ENCODE peak calls at places on chromosome 10, in eight cellular contexts. L, H, D, N, B, P, F and W are unnamed samples.

GRCh38 chr10:85606401-85606800 is 760.2 kb downstream of the GRID1 start:
- DNase-seq in L (no peak), H (no peak), D (no peak), N (no peak), B (no peak), P (no peak), F (peak; percentile 45), W (no peak)

GRCh38 chr10:34498821-34499220 is 316.3 kb downstream of the PARD3 start:
- DNase-seq in L (no peak), H (no peak), D (no peak), N (no peak), B (no peak), P (no peak), F (no peak), W (no peak)

GRCh38 chr10:112687647-112688046 is 240.6 kb downstream of the VTI1A start:
- DNase-seq in L (no peak), H (no peak), D (no peak), N (no peak), B (peak; percentile 20), P (no peak), F (no peak), W (no peak)

GRCh38 chr10:3786295-3786981 is 1.4 kb upstream of the KLF6 start:
- DNase-seq in L (no peak), H (peak; percentile 68), D (no peak), N (no peak), B (no peak), P (no peak), F (no peak), W (no peak)

GRCh38 chr10:45354261-45354660 is 19.8 kb upstream of the ALOX5 start:
- DNase-seq in L (no peak), H (peak; percentile 46), D (no peak), N (no peak), B (peak; percentile 48), P (no peak), F (peak; percentile 85), W (peak; percentile 49)

GRCh38 chr10:8392216-8392615 is 337.7 kb downstream of the GATA3 start:
- DNase-seq in L (no peak), H (no peak), D (no peak), N (no peak), B (no peak), P (no peak), F (no peak), W (no peak)

GRCh38 chr10:124523301-124523871 is 61.8 kb downstream of the LHPP start:
- DNase-seq in L (no peak), H (peak; percentile 56), D (no peak), N (no peak), B (no peak), P (no peak), F (peak; percentile 88), W (no peak)

GRCh38 chr10:102408728-102409603 is 9.6 kb downstream of the PSD start:
- DNase-seq in L (peak; percentile 50), H (peak; percentile 18), D (no peak), N (peak; percentile 64), B (peak; percentile 65), P (peak; percentile 35), F (peak; percentile 97), W (no peak)

GRCh38 chr10:8050561-8051108 is 3.9 kb upstream of the GATA3 start:
- DNase-seq in L (no peak), H (no peak), D (peak; percentile 62), N (no peak), B (peak; percentile 44), P (no peak), F (peak; percentile 71), W (no peak)

GRCh38 chr10:30527623-30528426 is 93.8 kb downstream of the MAP3K8 start:
- DNase-seq in L (no peak), H (no peak), D (peak; percentile 49), N (no peak), B (no peak), P (no peak), F (no peak), W (no peak)

GRCh38 chr10:63331586-63331985 is 134.2 kb downstream of the JMJD1C start:
- DNase-seq in L (no peak), H (no peak), D (no peak), N (no peak), B (no peak), P (no peak), F (no peak), W (no peak)

GRCh38 chr10:57018452-57018851 is 657.4 kb upstream of the ZWINT start:
- DNase-seq in L (no peak), H (no peak), D (no peak), N (no peak), B (no peak), P (no peak), F (no peak), W (no peak)

GRCh38 chr10:69180525-69181204 is 631 bp downstream of the SUPV3L1 start:
- DNase-seq in L (no peak), H (peak; percentile 12), D (no peak), N (no peak), B (no peak), P (no peak), F (no peak), W (no peak)

GRCh38 chr10:110576220-110576619 is 8.7 kb downstream of the SMC3 start:
- DNase-seq in L (no peak), H (peak; percentile 20), D (no peak), N (no peak), B (no peak), P (no peak), F (no peak), W (no peak)

GRCh38 chr10:133154411-133154810 is 5.6 kb upstream of the KNDC1 start:
- DNase-seq in L (no peak), H (no peak), D (no peak), N (no peak), B (no peak), P (no peak), F (peak; percentile 61), W (no peak)

GRCh38 chr10:27998178-27998953 is 513 bp downstream of the ODAD2 start:
- DNase-seq in L (no peak), H (peak; percentile 29), D (peak; percentile 25), N (no peak), B (peak; percentile 23), P (no peak), F (peak; percentile 81), W (no peak)

GRCh38 chr10:91575044-91575610 is 57.7 kb downstream of the PPP1R3C start:
- DNase-seq in L (no peak), H (no peak), D (no peak), N (no peak), B (no peak), P (no peak), F (no peak), W (no peak)

GRCh38 chr10:29297678-29298077 is 8.8 kb downstream of the LYZL1 start:
- DNase-seq in L (no peak), H (no peak), D (no peak), N (no peak), B (no peak), P (no peak), F (no peak), W (no peak)

GRCh38 chr10:132630666-132631347 is 93.2 kb downstream of the INPP5A start:
- DNase-seq in L (no peak), H (peak; percentile 84), D (no peak), N (no peak), B (peak; percentile 88), P (no peak), F (peak; percentile 87), W (peak; percentile 65)

GRCh38 chr10:116115233-116115632 is 157.8 kb downstream of the GFRA1 start:
- DNase-seq in L (no peak), H (no peak), D (no peak), N (no peak), B (no peak), P (no peak), F (no peak), W (no peak)